ENCODE peak calls at places on chromosomes 13 and 19, in nine cellular contexts. One of them, this sample, is unnamed.

GRCh38 chr13:94239135-94239534 is 240.3 kb downstream of the DCT start:
- DNase-seq in progenitor cell of endocrine pancreas: no peak
- DNase-seq in Peyer's patch: no peak
- DNase-seq in kidney epithelial cell: peak
- DNase-seq in fibroblast of the aortic adventitia: peak
- DNase-seq in psoas muscle: no peak
- DNase-seq in astrocyte of the cerebellum: no peak
- DNase-seq in GM10248: no peak
- DNase-seq in fibroblast of mammary gland: peak
- DNase-seq in this sample: peak

GRCh38 chr13:33639640-33640080 is 178.3 kb upstream of the RFC3 start:
- DNase-seq in progenitor cell of endocrine pancreas: no peak
- DNase-seq in Peyer's patch: no peak
- DNase-seq in kidney epithelial cell: no peak
- DNase-seq in fibroblast of the aortic adventitia: no peak
- DNase-seq in psoas muscle: no peak
- DNase-seq in astrocyte of the cerebellum: no peak
- DNase-seq in GM10248: peak
- DNase-seq in fibroblast of mammary gland: no peak
- DNase-seq in this sample: no peak

GRCh38 chr19:33714149-33714548 is 82.5 kb upstream of the KCTD15 start:
- DNase-seq in progenitor cell of endocrine pancreas: no peak
- DNase-seq in Peyer's patch: no peak
- DNase-seq in kidney epithelial cell: no peak
- DNase-seq in fibroblast of the aortic adventitia: no peak
- DNase-seq in psoas muscle: no peak
- DNase-seq in astrocyte of the cerebellum: no peak
- DNase-seq in GM10248: no peak
- DNase-seq in fibroblast of mammary gland: no peak
- DNase-seq in this sample: no peak

GRCh38 chr13:113897161-113897560 is 33.3 kb upstream of the GAS6 start:
- DNase-seq in progenitor cell of endocrine pancreas: no peak
- DNase-seq in Peyer's patch: no peak
- DNase-seq in kidney epithelial cell: peak
- DNase-seq in fibroblast of the aortic adventitia: peak
- DNase-seq in psoas muscle: no peak
- DNase-seq in astrocyte of the cerebellum: peak
- DNase-seq in GM10248: no peak
- DNase-seq in fibroblast of mammary gland: peak
- DNase-seq in this sample: peak

GRCh38 chr19:12872941-12873890 is 8.0 kb downstream of the DNASE2 start:
- DNase-seq in progenitor cell of endocrine pancreas: no peak
- DNase-seq in Peyer's patch: no peak
- DNase-seq in kidney epithelial cell: peak
- DNase-seq in fibroblast of the aortic adventitia: peak
- DNase-seq in psoas muscle: peak
- DNase-seq in astrocyte of the cerebellum: no peak
- DNase-seq in GM10248: peak
- DNase-seq in fibroblast of mammary gland: peak
- DNase-seq in this sample: no peak

GRCh38 chr19:29687244-29687896 is 22.1 kb downstream of the PLEKHF1 start:
- DNase-seq in progenitor cell of endocrine pancreas: no peak
- DNase-seq in Peyer's patch: no peak
- DNase-seq in kidney epithelial cell: peak
- DNase-seq in fibroblast of the aortic adventitia: peak
- DNase-seq in psoas muscle: peak
- DNase-seq in astrocyte of the cerebellum: peak
- DNase-seq in GM10248: no peak
- DNase-seq in fibroblast of mammary gland: peak
- DNase-seq in this sample: peak

GRCh38 chr13:32277838-32278237 is 37.3 kb downstream of the ZAR1L start:
- DNase-seq in progenitor cell of endocrine pancreas: no peak
- DNase-seq in Peyer's patch: no peak
- DNase-seq in kidney epithelial cell: no peak
- DNase-seq in fibroblast of the aortic adventitia: no peak
- DNase-seq in psoas muscle: no peak
- DNase-seq in astrocyte of the cerebellum: no peak
- DNase-seq in GM10248: no peak
- DNase-seq in fibroblast of mammary gland: no peak
- DNase-seq in this sample: no peak

GRCh38 chr13:34657716-34658115 is 284.4 kb upstream of the NBEA start:
- DNase-seq in progenitor cell of endocrine pancreas: no peak
- DNase-seq in Peyer's patch: no peak
- DNase-seq in kidney epithelial cell: peak
- DNase-seq in fibroblast of the aortic adventitia: no peak
- DNase-seq in psoas muscle: no peak
- DNase-seq in astrocyte of the cerebellum: peak
- DNase-seq in GM10248: no peak
- DNase-seq in fibroblast of mammary gland: peak
- DNase-seq in this sample: peak

GRCh38 chr19:4980087-4980486 is 11.2 kb downstream of the KDM4B start:
- DNase-seq in progenitor cell of endocrine pancreas: no peak
- DNase-seq in Peyer's patch: no peak
- DNase-seq in kidney epithelial cell: peak
- DNase-seq in fibroblast of the aortic adventitia: no peak
- DNase-seq in psoas muscle: no peak
- DNase-seq in astrocyte of the cerebellum: no peak
- DNase-seq in GM10248: no peak
- DNase-seq in fibroblast of mammary gland: no peak
- DNase-seq in this sample: no peak

GRCh38 chr19:29764322-29764721 is 47.5 kb upstream of the CCNE1 start:
- DNase-seq in progenitor cell of endocrine pancreas: no peak
- DNase-seq in Peyer's patch: no peak
- DNase-seq in kidney epithelial cell: no peak
- DNase-seq in fibroblast of the aortic adventitia: no peak
- DNase-seq in psoas muscle: no peak
- DNase-seq in astrocyte of the cerebellum: no peak
- DNase-seq in GM10248: no peak
- DNase-seq in fibroblast of mammary gland: no peak
- DNase-seq in this sample: no peak

GRCh38 chr13:38419312-38419873 is 69.7 kb downstream of the UFM1 start:
- DNase-seq in progenitor cell of endocrine pancreas: no peak
- DNase-seq in Peyer's patch: no peak
- DNase-seq in kidney epithelial cell: no peak
- DNase-seq in fibroblast of the aortic adventitia: no peak
- DNase-seq in psoas muscle: no peak
- DNase-seq in astrocyte of the cerebellum: no peak
- DNase-seq in GM10248: no peak
- DNase-seq in fibroblast of mammary gland: no peak
- DNase-seq in this sample: no peak

GRCh38 chr19:12331211-12331941 is 2.1 kb downstream of the ZNF563 start:
- DNase-seq in progenitor cell of endocrine pancreas: no peak
- DNase-seq in Peyer's patch: no peak
- DNase-seq in kidney epithelial cell: no peak
- DNase-seq in fibroblast of the aortic adventitia: no peak
- DNase-seq in psoas muscle: no peak
- DNase-seq in astrocyte of the cerebellum: no peak
- DNase-seq in GM10248: peak
- DNase-seq in fibroblast of mammary gland: no peak
- DNase-seq in this sample: no peak

GRCh38 chr13:63184693-63185092 is 1769.0 kb upstream of the PCDH20 start:
- DNase-seq in progenitor cell of endocrine pancreas: no peak
- DNase-seq in Peyer's patch: no peak
- DNase-seq in kidney epithelial cell: peak
- DNase-seq in fibroblast of the aortic adventitia: peak
- DNase-seq in psoas muscle: no peak
- DNase-seq in astrocyte of the cerebellum: peak
- DNase-seq in GM10248: no peak
- DNase-seq in fibroblast of mammary gland: peak
- DNase-seq in this sample: peak

GRCh38 chr19:34816708-34817107 is 43.7 kb upstream of the ZNF599 start:
- DNase-seq in progenitor cell of endocrine pancreas: no peak
- DNase-seq in Peyer's patch: no peak
- DNase-seq in kidney epithelial cell: no peak
- DNase-seq in fibroblast of the aortic adventitia: no peak
- DNase-seq in psoas muscle: no peak
- DNase-seq in astrocyte of the cerebellum: no peak
- DNase-seq in GM10248: no peak
- DNase-seq in fibroblast of mammary gland: no peak
- DNase-seq in this sample: no peak

GRCh38 chr13:42720116-42720857 is 61.1 kb upstream of the FAM216B start:
- DNase-seq in progenitor cell of endocrine pancreas: no peak
- DNase-seq in Peyer's patch: no peak
- DNase-seq in kidney epithelial cell: peak
- DNase-seq in fibroblast of the aortic adventitia: peak
- DNase-seq in psoas muscle: no peak
- DNase-seq in astrocyte of the cerebellum: peak
- DNase-seq in GM10248: no peak
- DNase-seq in fibroblast of mammary gland: peak
- DNase-seq in this sample: peak

DNA sequence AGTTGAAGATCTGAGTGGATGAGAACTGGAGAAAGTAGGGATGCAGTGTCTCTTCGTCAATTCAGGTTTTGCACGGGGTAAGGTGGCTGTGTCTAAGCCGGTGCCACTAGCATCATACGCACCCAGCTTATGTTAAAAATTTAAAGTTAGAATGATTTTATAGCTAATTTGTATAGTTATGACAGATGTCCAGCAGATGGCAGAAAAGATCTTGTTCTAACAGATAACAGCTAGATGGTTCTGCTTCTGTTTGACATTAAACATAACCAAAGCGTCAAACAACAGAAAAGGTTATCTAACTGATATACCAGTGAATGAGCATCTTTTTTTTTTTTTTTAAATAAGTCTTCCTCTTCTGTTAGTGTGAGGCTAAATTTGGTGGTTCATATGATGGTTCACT is 18.8 kb upstream of the EDDM13 start:
- DNase-seq in progenitor cell of endocrine pancreas: no peak
- DNase-seq in Peyer's patch: no peak
- DNase-seq in kidney epithelial cell: peak
- DNase-seq in fibroblast of the aortic adventitia: peak
- DNase-seq in psoas muscle: no peak
- DNase-seq in astrocyte of the cerebellum: peak
- DNase-seq in GM10248: peak
- DNase-seq in fibroblast of mammary gland: peak
- DNase-seq in this sample: peak
- TF ChIP-seq CTCF in progenitor cell of endocrine pancreas: no peak
- TF ChIP-seq CTCF in Peyer's patch: peak
- TF ChIP-seq CTCF in kidney epithelial cell: peak
- TF ChIP-seq CTCF in fibroblast of the aortic adventitia: peak
- TF ChIP-seq CTCF in psoas muscle: peak
- TF ChIP-seq CTCF in astrocyte of the cerebellum: peak
- TF ChIP-seq CTCF in GM10248: peak
- TF ChIP-seq CTCF in fibroblast of mammary gland: peak
- TF ChIP-seq CTCF in this sample: peak

DNA sequence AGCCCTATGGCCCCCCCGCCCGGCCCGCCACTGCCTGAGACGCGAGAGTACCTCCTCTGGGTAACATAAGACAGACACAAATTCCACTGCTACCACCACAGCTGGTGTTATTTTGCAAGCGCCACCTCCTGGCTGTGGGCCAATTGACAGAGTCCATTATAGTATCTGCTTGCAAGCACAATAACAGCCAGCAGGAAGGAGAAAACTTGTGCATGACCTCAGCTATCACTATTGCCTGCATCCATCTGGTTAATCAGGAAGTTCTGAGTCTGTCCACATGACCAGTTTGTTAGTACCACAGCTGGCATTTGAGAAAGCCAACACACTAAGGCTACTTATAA is 25.3 kb upstream of the OR10H2 start:
- DNase-seq in progenitor cell of endocrine pancreas: no peak
- DNase-seq in Peyer's patch: peak
- DNase-seq in kidney epithelial cell: no peak
- DNase-seq in fibroblast of the aortic adventitia: peak
- DNase-seq in psoas muscle: peak
- DNase-seq in astrocyte of the cerebellum: no peak
- DNase-seq in GM10248: no peak
- DNase-seq in fibroblast of mammary gland: peak
- DNase-seq in this sample: no peak
- TF ChIP-seq CTCF in progenitor cell of endocrine pancreas: no peak
- TF ChIP-seq CTCF in Peyer's patch: peak
- TF ChIP-seq CTCF in kidney epithelial cell: no peak
- TF ChIP-seq CTCF in fibroblast of the aortic adventitia: no peak
- TF ChIP-seq CTCF in psoas muscle: no peak
- TF ChIP-seq CTCF in astrocyte of the cerebellum: no peak
- TF ChIP-seq CTCF in GM10248: no peak
- TF ChIP-seq CTCF in fibroblast of mammary gland: no peak
- TF ChIP-seq CTCF in this sample: no peak

DNA sequence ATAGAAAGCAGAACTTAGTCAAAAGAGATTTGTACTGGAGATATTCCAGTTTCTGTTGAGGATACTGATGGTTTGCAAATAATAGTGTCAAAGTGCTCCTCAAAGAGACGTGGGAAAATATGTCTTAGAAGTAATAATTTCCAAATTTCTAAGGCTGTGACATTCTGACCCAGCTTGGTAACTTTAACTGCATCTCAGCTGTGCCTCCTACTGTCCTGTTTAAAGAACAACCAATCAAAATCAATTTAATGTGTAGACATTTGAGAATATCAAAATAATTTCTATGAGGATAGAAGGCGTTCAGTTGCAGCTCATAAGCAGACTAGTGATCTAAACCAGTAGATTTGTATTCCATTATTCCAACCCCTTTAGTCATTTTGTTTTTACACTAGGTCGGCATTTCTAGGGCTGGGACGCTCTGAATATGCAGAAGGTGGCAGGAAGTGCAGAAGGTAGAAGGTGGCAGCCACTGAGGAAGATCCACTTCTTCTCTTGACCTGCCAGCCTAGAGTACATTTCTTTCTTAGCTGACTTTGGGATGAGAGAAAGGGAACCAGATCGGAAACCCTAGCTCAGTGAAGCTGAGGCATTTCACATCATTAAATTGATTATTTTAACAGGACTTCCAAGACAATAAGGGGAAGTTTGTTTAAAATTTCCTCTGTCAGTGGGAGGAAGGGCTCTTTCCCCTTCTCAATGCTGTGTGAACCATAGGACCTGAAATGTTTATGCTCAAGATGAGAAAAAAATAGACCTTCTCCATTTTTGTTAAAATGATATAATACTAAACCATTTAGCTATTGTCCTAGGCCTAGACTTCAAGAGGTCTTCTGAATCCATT is 67.5 kb downstream of the COL4A1 start:
- DNase-seq in progenitor cell of endocrine pancreas: no peak
- DNase-seq in Peyer's patch: no peak
- DNase-seq in kidney epithelial cell: no peak
- DNase-seq in fibroblast of the aortic adventitia: no peak
- DNase-seq in psoas muscle: no peak
- DNase-seq in astrocyte of the cerebellum: no peak
- DNase-seq in GM10248: no peak
- DNase-seq in fibroblast of mammary gland: peak
- DNase-seq in this sample: no peak
- TF ChIP-seq CTCF in progenitor cell of endocrine pancreas: no peak
- TF ChIP-seq CTCF in Peyer's patch: no peak
- TF ChIP-seq CTCF in kidney epithelial cell: no peak
- TF ChIP-seq CTCF in fibroblast of the aortic adventitia: no peak
- TF ChIP-seq CTCF in psoas muscle: no peak
- TF ChIP-seq CTCF in astrocyte of the cerebellum: peak
- TF ChIP-seq CTCF in GM10248: no peak
- TF ChIP-seq CTCF in fibroblast of mammary gland: peak
- TF ChIP-seq CTCF in this sample: no peak

DNA sequence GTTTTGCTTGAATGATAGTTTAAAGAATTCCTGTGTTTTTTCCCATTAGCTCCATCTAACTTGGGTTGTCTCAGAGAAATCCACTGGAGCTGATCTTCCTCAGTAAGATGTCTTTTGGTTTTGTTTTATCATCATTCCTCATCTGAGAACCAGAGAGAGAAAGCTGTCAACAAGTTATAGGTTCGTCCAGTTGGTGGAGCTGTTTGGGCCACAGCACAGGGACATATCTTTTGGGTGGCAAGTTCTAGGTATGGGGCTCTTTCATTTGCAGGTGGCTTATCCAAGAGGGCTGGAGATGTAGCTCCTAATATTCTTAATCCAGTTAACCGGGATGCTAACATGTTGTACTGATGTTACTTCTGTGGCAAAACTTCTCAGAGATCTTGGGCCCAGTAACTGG is 174.2 kb downstream of the KCNRG start:
- DNase-seq in progenitor cell of endocrine pancreas: no peak
- DNase-seq in Peyer's patch: no peak
- DNase-seq in kidney epithelial cell: no peak
- DNase-seq in fibroblast of the aortic adventitia: no peak
- DNase-seq in psoas muscle: no peak
- DNase-seq in astrocyte of the cerebellum: no peak
- DNase-seq in GM10248: no peak
- DNase-seq in fibroblast of mammary gland: no peak
- DNase-seq in this sample: no peak
- TF ChIP-seq CTCF in progenitor cell of endocrine pancreas: no peak
- TF ChIP-seq CTCF in Peyer's patch: no peak
- TF ChIP-seq CTCF in kidney epithelial cell: no peak
- TF ChIP-seq CTCF in fibroblast of the aortic adventitia: no peak
- TF ChIP-seq CTCF in psoas muscle: no peak
- TF ChIP-seq CTCF in astrocyte of the cerebellum: no peak
- TF ChIP-seq CTCF in GM10248: no peak
- TF ChIP-seq CTCF in fibroblast of mammary gland: peak
- TF ChIP-seq CTCF in this sample: no peak

This sample was measured in AG04450.